ENCODE peak calls at places on chromosome 5, in six cellular contexts. E is heart left ventricle, C is OCI-LY7, B is tibial nerve, T is MM.1S, K is right atrium auricular region. L is an unnamed sample.
A peak's percentile ranks its signal among the peaks of the same experiment; 100 is the strongest.

GRCh38 chr5:33891731-33892418 is at the start of gene ADAMTS12:
- DNase-seq in E (peak; percentile 65), C (no peak), B (no peak), T (no peak), K (no peak), L (peak; percentile 62)

GRCh38 chr5:168048486-168048885 is 243.0 kb upstream of the WWC1 start:
- DNase-seq in E (no peak), C (no peak), B (no peak), T (no peak), K (no peak), L (no peak)

GRCh38 chr5:141914154-141914743 is 9.4 kb upstream of the DELE1 start:
- DNase-seq in E (peak; percentile 63), C (peak; percentile 31), B (no peak), T (peak; percentile 82), K (peak; percentile 63), L (peak; percentile 59)

GRCh38 chr5:154243736-154244135 is 53.2 kb downstream of the GALNT10 start:
- DNase-seq in E (no peak), C (no peak), B (no peak), T (no peak), K (no peak), L (no peak)

GRCh38 chr5:128782446-128782845 is 182.8 kb upstream of the SLC27A6 start:
- DNase-seq in E (peak; percentile 72), C (no peak), B (peak; percentile 85), T (no peak), K (peak; percentile 77), L (peak; percentile 81)

GRCh38 chr5:157476699-157477408 is 16.8 kb downstream of the NIPAL4 start:
- DNase-seq in E (no peak), C (peak; percentile 79), B (peak; percentile 49), T (peak; percentile 67), K (no peak), L (peak; percentile 39)

GRCh38 chr5:68817696-68818695 is 275.8 kb upstream of the SLC30A5 start:
- DNase-seq in E (no peak), C (no peak), B (no peak), T (no peak), K (no peak), L (no peak)

GRCh38 chr5:34491251-34491620 is 164.9 kb upstream of the RAI14 start:
- DNase-seq in E (no peak), C (no peak), B (no peak), T (no peak), K (no peak), L (no peak)

GRCh38 chr5:137648361-137648760 is 87.5 kb downstream of the KLHL3 start:
- DNase-seq in E (no peak), C (no peak), B (no peak), T (no peak), K (no peak), L (no peak)

GRCh38 chr5:66518753-66519152 is 77.4 kb upstream of the MAST4 start:
- DNase-seq in E (no peak), C (no peak), B (no peak), T (no peak), K (no peak), L (no peak)

GRCh38 chr5:52838306-52839015 is 50.7 kb downstream of the ITGA1 start:
- DNase-seq in E (no peak), C (no peak), B (no peak), T (no peak), K (no peak), L (peak; percentile 27)

GRCh38 chr5:97750576-97750975 is 567.5 kb upstream of the RIOK2 start:
- DNase-seq in E (no peak), C (no peak), B (no peak), T (no peak), K (no peak), L (no peak)

GRCh38 chr5:119354522-119355243 is 1.1 kb upstream of the TNFAIP8 start:
- DNase-seq in E (no peak), C (peak; percentile 58), B (no peak), T (no peak), K (no peak), L (no peak)
- H3K4me3 ChIP-seq in E (no peak overlapping the region), C (peak overlapping the region; percentile 73), B (no peak overlapping the region), T (no peak overlapping the region), K (no peak overlapping the region), L (no peak overlapping the region)

GRCh38 chr5:172736524-172737135 is 34.4 kb downstream of the DUSP1 start:
- DNase-seq in E (no peak), C (no peak), B (no peak), T (no peak), K (no peak), L (no peak)
- TF ChIP-seq CTCF in E (no peak), C (no peak), B (no peak), T (no peak), K (no peak), L (no peak)

GRCh38 chr5:173316463-173317020 is 11.7 kb downstream of the STC2 start:
- DNase-seq in E (no peak), C (no peak), B (no peak), T (no peak), K (no peak), L (no peak)
- H3K27ac ChIP-seq in E (peak overlapping the region; percentile 35), C (no peak overlapping the region), B (peak overlapping the region; percentile 26), T (no peak overlapping the region), K (peak overlapping the region; percentile 31), L (no peak overlapping the region)

GRCh38 chr5:175872287-175873089 is 1.1 kb downstream of the CPLX2 start:
- DNase-seq in E (no peak), C (no peak), B (no peak), T (no peak), K (no peak), L (no peak)
- H3K4me3 ChIP-seq in E (no peak overlapping the region), C (no peak overlapping the region), B (no peak overlapping the region), T (no peak overlapping the region), K (no peak overlapping the region), L (no peak overlapping the region)